ENCODE peak calls at places on chromosomes 4 and X, in four cellular contexts. K, E, B and O are unnamed samples.

GRCh38 chrX:71944369-71944768 is 33.7 kb downstream of the NHSL2 start:
- DNase-seq in B (no peak), E (no peak), K (no peak), O (no peak)

GRCh38 chrX:84046403-84046984 is 141.5 kb downstream of the RPS6KA6 start:
- DNase-seq in B (no peak), K (peak; percentile 20), E (peak; percentile 0), O (no peak)

GRCh38 chr4:148574502-148574901 is 132.3 kb upstream of the NR3C2 start:
- DNase-seq in K (no peak), B (peak; percentile 37), E (no peak), O (peak; percentile 86)

GRCh38 chr4:105197777-105198176 is 51.1 kb downstream of the TET2 start:
- DNase-seq in E (no peak), B (no peak), K (no peak), O (no peak)

GRCh38 chr4:53618321-53618720 is 27.0 kb upstream of the LNX1 start:
- DNase-seq in K (no peak), B (no peak), E (no peak), O (no peak)

GRCh38 chr4:94798808-94799207 is 41.1 kb downstream of the BMPR1B start:
- DNase-seq in B (peak; percentile 67), K (no peak), E (no peak), O (peak; percentile 77)

GRCh38 chrX:75151828-75152592 is 4.1 kb downstream of the ABCB7 start:
- DNase-seq in K (no peak), E (no peak), B (no peak), O (no peak)

GRCh38 chr4:79869597-79870336 is 203.3 kb downstream of the ANTXR2 start:
- DNase-seq in B (no peak), K (no peak), E (no peak), O (no peak)

GRCh38 chr4:123421227-123421941 is 24.8 kb downstream of the SPRY1 start:
- DNase-seq in E (no peak), B (no peak), K (no peak), O (no peak)

GRCh38 chr4:173990126-173990878 is 293.2 kb downstream of the FBXO8 start:
- DNase-seq in B (peak; percentile 6), E (no peak), K (no peak), O (peak; percentile 22)

GRCh38 chr4:43778187-43778915 is 670.3 kb downstream of the KCTD8 start:
- DNase-seq in E (no peak), B (no peak), K (no peak), O (no peak)

GRCh38 chr4:179128299-179128698 is 1686.1 kb upstream of the AGA start:
- DNase-seq in E (no peak), K (no peak), B (no peak), O (no peak)

DNA sequence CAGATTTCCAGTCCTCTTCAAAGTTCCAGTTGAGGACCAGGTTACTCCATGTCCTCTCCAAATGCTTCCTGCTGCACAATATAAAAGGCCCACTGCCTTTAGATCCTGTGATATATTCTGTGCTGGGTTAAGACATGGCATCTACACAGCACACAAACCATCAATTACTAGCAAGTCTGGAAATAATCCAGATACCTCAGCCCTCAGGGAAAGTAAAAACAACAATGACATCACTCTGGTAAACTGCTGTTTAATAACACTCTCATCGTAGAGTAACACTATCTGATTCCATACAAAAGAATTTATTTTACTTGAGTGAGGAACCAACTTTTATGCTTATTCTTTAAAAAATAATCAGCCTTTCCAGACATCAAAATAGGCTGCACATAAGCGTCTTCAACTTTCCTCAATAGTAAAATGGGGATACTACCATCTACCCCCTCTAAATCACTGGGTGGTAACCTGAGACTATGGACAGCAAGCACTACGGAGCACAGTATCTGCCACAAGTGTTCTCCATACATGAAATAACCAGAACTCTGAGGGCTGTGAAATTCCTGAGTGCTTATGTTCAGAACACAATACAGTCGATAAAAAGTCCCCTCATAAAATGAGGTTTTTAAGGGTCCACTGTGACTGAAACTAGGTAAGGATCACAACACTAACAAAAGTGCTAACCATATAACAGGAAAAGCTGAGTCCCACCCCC is 53.4 kb downstream of the ABCG2 start:
- DNase-seq in B (peak; percentile 59), K (no peak), E (no peak), O (peak; percentile 72)
- TF ChIP-seq CTCF in B (no peak), K (no peak), E (no peak), O (no peak)

GRCh38 chrX:101176439-101176838 is 43.1 kb upstream of the DRP2 start:
- DNase-seq in E (no peak), K (no peak), B (no peak), O (no peak)

DNA sequence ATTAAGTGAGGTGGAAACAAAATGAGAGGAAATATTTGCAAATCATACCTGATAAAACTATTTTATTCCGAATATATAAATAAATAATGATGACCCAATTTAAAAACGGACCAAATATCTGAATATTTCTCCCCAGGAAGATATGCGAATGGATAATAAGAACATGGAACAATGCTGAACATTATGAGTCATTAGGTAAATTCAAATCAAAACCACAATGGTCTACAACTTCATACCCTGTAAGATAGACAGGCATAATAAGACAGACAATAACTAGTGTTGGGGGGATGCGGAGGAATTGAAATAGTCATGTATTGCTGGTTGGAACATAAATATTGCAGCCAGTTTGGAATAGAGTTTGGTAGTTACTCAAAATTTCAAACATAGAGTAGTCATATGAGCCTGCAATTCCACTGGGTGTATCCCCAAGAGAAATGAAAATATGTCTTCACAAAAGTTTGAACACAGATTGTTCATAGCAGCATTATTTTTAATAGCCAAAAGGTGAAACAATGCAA is 47.6 kb upstream of the DRP2 start:
- DNase-seq in B (peak; percentile 34), K (no peak), E (no peak), O (no peak)
- H3K4me3 ChIP-seq in B (no peak overlapping the region), K (no peak overlapping the region), E (no peak overlapping the region), O (no peak overlapping the region)

DNA sequence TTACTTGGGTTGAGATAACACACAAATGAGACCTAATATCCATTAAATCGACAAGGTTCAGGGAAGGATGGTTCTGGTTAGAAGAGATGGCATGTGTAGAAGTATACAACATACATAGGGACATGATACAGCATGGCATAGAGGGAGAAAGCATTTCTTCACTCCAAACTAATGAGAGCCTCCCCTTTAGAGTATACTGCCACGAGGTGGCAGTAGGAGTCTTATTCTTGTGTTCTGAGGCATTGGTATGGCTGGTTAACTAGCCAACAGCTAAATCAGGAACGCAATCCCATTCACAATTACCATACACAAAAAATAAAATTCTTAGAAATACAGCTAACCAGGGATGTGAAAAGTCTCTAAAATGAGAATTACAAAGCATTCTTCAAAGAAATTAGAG is 29.1 kb upstream of the TRO start:
- DNase-seq in E (peak; percentile 14), B (peak; percentile 48), K (no peak), O (no peak)
- TF ChIP-seq CTCF in E (peak; percentile 18), B (peak; percentile 53), K (no peak), O (peak; percentile 40)

DNA sequence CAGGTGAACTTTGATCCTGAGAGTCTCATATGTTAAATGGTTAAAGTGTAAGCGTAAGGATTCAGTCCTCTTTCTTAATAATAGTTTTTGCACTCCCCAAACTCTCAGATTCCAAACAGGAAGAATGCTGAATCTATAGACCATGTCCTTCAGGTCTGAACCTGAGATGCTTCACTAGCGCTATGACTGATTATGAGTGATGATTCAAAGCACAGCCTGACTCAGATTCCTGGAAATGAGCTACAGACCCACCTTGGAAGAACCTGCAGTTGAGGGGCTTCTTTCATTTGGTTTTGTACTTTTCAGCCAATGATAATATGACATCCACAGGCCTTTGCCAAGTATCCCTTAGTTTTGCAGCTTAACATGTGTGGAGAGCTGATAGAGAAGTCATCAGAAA is 1.4 kb downstream of the EDNRA start:
- DNase-seq in B (peak; percentile 53), E (no peak), K (no peak), O (no peak)
- H3K4me3 ChIP-seq in B (peak overlapping the region; percentile 77), E (no peak overlapping the region), K (peak overlapping the region; percentile 63), O (peak overlapping the region; percentile 61)

GRCh38 chr4:139085141-139085540 is 69.6 kb downstream of the NOCT start:
- DNase-seq in B (no peak), K (no peak), E (no peak), O (no peak)
- TF ChIP-seq CTCF in B (peak; percentile 24), K (no peak), E (peak; percentile 62), O (no peak)

GRCh38 chr4:155954939-155955338 is 1.3 kb upstream of the CTSO start:
- DNase-seq in E (no peak), B (no peak), K (no peak), O (no peak)

GRCh38 chr4:155952546-155952945 is 1.1 kb downstream of the CTSO start:
- DNase-seq in B (no peak), E (no peak), K (no peak), O (no peak)

GRCh38 chr4:155953151-155954117 is at the start of gene CTSO:
- DNase-seq in B (peak; percentile 81), E (peak; percentile 62), K (peak; percentile 72), O (peak; percentile 83)

GRCh38 chr4:155950461-155950860 is 3.2 kb downstream of the CTSO start:
- DNase-seq in B (no peak), E (no peak), K (no peak), O (no peak)

GRCh38 chr4:155954118-155954503 is 445 bp upstream of the CTSO start:
- DNase-seq in B (no peak), E (no peak), K (no peak), O (no peak)
- H3K4me3 ChIP-seq in B (peak overlapping the region; percentile 73), E (peak overlapping the region; percentile 95), K (peak overlapping the region; percentile 70), O (peak overlapping the region; percentile 46)

DNA sequence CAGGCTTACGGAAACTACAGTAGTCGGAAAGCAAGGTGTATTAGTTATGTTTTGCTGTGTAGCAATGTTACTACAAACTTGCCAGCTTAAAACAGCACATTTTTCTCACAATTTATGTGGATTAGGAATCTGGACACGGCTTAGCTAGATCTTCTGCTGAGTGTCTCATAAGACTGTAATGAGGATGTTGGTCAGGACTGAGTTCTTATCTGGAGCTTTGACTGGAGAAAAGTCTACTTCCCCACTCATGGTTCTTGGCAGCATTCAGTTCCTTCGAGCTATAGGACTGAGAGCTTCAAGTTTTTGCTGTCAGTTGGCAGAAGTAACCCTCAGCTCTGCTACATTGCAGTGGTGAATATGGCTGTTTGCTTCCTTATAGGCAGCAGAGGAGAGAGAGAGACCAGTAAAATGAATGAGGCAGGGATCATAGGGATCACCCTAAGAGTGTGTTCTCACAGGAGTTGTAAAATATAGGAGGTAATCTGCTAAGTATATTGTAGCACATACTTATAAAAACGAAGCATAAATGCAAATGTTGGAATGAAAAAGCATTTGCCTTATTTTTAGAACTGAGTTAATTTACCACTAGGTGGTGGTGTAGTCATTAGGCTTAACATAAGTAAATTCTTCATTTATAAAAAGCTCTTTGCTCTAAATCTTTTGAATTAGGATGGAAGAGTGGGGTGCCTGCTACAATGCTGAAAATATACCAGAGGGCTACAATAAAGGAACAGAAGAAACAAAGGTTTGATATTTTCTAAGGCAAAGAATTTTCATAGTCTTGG is 38.6 kb downstream of the ALG13 start:
- DNase-seq in B (peak; percentile 5), E (no peak), K (no peak), O (no peak)
- TF ChIP-seq CTCF in B (peak; percentile 16), E (no peak), K (no peak), O (peak; percentile 10)

DNA sequence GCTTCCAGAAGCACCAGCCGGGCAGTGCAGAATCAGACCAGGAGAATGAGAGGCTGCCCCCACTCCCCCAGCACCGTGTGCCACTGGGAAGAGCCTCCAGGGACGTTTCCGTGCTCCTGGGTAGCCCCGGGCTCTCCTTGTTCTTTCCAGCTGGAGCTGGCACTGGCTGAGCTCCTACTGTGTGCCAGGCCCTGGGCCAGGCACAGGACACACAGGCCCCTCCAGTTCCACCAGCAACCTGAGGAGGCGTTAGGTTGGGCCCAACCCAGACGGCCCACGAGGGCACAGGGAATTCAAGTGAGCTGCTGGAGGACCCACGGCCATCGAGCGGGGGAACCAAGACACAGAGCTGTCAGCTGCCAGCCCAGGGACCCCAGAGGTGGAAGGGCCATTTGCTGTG is 15.9 kb upstream of the ADRA2C start:
- DNase-seq in B (no peak), K (no peak), E (no peak), O (no peak)
- H3K4me3 ChIP-seq in B (no peak overlapping the region), K (no peak overlapping the region), E (no peak overlapping the region), O (no peak overlapping the region)